ENCODE peak calls at places on chromosome 21, in seven cellular contexts. Z, W, F, Q, K, E and O are unnamed samples.
A peak's percentile ranks its signal among the peaks of the same experiment; 100 is the strongest.

GRCh38 chr21:28687571-28687970 is 305.1 kb downstream of the LTN1 start:
- DNase-seq in F (no peak), E (no peak), Q (no peak), W (no peak), K (no peak), Z (no peak), O (peak; percentile 57)

GRCh38 chr21:46622226-46622625 is 13.2 kb upstream of the PRMT2 start:
- DNase-seq in K (no peak), F (peak; percentile 42), Q (peak; percentile 76), Z (no peak), E (no peak), W (peak; percentile 90), O (no peak)

GRCh38 chr21:32516729-32517649 is 68.3 kb downstream of the TCP10L start:
- DNase-seq in F (no peak), K (peak; percentile 99), W (peak; percentile 98), Z (no peak), E (peak; percentile 63), Q (peak; percentile 67), O (peak; percentile 89)

GRCh38 chr21:28540514-28540913 is 452.2 kb downstream of the LTN1 start:
- DNase-seq in Q (no peak), F (no peak), W (peak; percentile 23), E (no peak), K (peak; percentile 89), Z (no peak), O (no peak)

GRCh38 chr21:25887166-25887565 is 152.4 kb downstream of the GABPA start:
- DNase-seq in Q (no peak), F (no peak), E (no peak), Z (no peak), K (no peak), W (peak; percentile 37), O (no peak)

GRCh38 chr21:31366825-31367224 is 22.8 kb upstream of the TIAM1 start:
- DNase-seq in Q (no peak), E (peak; percentile 95), W (peak; percentile 95), F (no peak), Z (no peak), K (peak; percentile 86), O (peak; percentile 97)

GRCh38 chr21:35222541-35222941 is 173.4 kb upstream of the RUNX1 start:
- DNase-seq in Z (peak; percentile 55), F (no peak), K (no peak), Q (no peak), W (peak; percentile 51), E (peak; percentile 76), O (no peak)

GRCh38 chr21:44858291-44858690 is 15.2 kb downstream of the PTTG1IP start:
- DNase-seq in K (no peak), Z (no peak), F (no peak), Q (no peak), W (no peak), E (no peak), O (no peak)

DNA sequence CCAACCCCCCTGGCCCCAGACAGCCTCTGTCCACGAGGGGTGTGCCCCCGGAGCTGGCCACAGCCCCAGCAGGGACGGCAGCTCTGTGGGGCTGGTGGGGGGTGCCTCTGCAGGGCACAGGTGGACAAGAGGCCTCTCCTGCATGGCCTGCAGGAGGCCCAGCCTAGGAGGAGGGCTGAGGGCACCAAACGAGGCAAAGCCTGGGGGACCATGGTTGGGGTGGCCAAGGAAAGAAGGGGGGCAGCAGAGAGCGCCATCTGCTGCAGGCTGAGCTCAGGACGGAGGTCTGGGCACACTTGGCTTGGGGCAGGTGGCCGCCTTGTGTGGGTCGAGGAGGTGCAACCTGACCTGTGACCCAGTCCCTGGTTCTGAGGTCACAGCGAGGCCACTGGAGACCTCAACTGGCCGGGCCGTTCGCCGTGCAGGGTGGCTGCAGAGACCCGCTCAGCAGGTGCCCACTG is 27.3 kb downstream of the RRP1 start:
- DNase-seq in F (no peak), E (no peak), K (no peak), Q (no peak), Z (no peak), W (no peak), O (no peak)
- TF ChIP-seq CTCF in F (no peak), E (no peak), K (no peak), Q (no peak), Z (no peak), W (peak; percentile 30), O (no peak)

DNA sequence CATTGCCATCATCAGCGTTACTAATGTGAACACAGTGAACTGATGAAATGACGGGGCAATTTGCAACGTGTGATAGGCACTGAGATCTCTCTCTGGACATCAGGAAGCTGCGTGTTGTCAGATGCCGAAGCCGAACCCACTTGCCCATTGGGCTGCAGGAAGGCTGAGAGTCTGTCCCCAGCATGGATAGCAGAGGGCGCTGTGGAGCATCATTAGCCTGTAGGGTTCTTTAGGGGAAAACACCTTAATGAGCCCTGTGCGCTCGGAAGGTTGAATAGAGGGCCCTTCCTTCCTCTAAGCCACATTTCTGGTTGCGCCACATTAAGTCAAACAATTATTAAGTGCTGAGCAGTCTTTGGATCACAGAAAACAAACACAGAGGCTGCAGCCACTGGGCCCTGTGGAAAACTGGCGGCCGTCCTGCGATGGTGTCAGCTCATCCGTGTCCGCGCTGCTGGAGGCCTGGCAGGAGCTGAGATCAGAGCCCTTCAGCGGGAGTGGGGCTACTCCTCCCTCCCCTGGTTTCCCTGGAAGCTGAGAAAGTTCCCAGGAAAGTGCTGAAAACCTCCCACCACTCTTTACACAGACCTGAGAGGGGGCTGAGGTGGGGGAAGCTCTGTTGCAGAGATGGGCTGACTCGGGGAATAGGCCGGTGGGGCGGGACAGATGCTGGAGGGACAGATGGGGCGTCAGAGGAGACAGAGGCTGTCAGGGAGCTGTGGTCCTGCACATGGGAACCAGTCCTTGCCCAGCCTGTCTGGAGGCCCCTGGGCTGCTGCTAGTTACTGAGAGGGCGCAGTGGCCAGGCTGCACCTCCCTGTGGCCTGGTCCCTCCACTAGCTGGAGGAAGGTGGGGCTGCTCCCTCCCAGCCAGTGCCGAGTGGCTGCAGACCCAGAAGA is 12.7 kb downstream of the TFF2 start:
- DNase-seq in E (peak; percentile 45), Q (peak; percentile 75), K (peak; percentile 35), Z (no peak), F (peak; percentile 50), W (peak; percentile 75), O (peak; percentile 48)
- TF ChIP-seq CTCF in E (peak; percentile 60), Q (peak; percentile 35), K (peak; percentile 41), Z (peak; percentile 69), F (peak; percentile 71), W (peak; percentile 84), O (no peak)

DNA sequence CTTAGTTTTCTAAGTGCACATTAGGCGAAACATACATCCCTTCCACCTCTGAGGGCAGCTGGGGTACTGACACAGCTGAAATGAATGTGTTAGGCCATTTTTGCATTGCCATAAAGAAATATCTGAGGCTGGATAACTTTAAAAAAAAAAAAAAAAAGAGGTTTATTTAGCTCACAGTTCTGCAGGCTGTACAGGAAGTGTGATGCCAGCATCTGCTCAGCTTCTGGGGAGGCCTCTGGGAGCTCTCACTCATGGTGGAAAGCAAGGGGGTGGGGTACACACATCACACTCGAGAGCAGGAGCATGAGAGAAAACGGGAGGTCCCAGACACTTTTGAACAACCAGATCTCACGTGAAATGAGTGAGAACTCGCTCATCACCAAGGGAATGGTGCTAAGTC is 158.1 kb downstream of the PSMG1 start:
- DNase-seq in F (no peak), Z (no peak), Q (peak; percentile 38), K (no peak), E (no peak), W (no peak), O (no peak)
- TF ChIP-seq CTCF in F (no peak), Z (no peak), Q (no peak), K (no peak), E (no peak), W (no peak), O (no peak)

GRCh38 chr21:19507682-19508260 is 1104.2 kb upstream of the TMPRSS15 start:
- DNase-seq in W (peak; percentile 52), F (no peak), Q (no peak), K (no peak), Z (no peak), E (no peak), O (peak; percentile 39)
- TF ChIP-seq CTCF in W (peak; percentile 58), F (no peak), Q (no peak), K (no peak), Z (no peak), E (peak; percentile 55), O (no peak)